ENCODE peak calls at places on chromosomes 7 and 10, in six cellular contexts. F is AG04450, T is SK-N-SH, L is heart right ventricle, M is HCT116, P is Panc1. A is an unnamed sample. For H3K27me3, the result is how much of the 10 kb centered on the place peaks cover.

GRCh38 chr10:63464402-63465292 is 1.1 kb downstream of the JMJD1C start:
- DNase-seq in M (no peak), T (peak), L (no peak), F (no peak), P (no peak), A (no peak)

GRCh38 chr10:73768881-73769280 is 13.0 kb upstream of the CHCHD1 start:
- DNase-seq in F (no peak), L (no peak), T (no peak), P (no peak), M (no peak), A (peak)

GRCh38 chr10:2477154-2477553 is 590.2 kb upstream of the PFKP start:
- DNase-seq in M (no peak), F (no peak), L (no peak), T (peak), P (no peak), A (peak)

GRCh38 chr7:27140108-27140842 is 3.2 kb downstream of the HOXA5 start:
- DNase-seq in L (no peak), F (no peak), M (no peak), P (no peak), T (no peak), A (no peak)

GRCh38 chr7:20276705-20277472 is 53.8 kb upstream of the ITGB8 start:
- DNase-seq in M (no peak), L (no peak), F (no peak), P (no peak), T (no peak), A (no peak)

GRCh38 chr7:130486963-130487324 is 4.9 kb upstream of the MEST start:
- DNase-seq in P (no peak), L (no peak), F (no peak), M (no peak), T (no peak), A (no peak)

GRCh38 chr7:6446977-6447588 is 671 bp downstream of the DAGLB start:
- DNase-seq in F (no peak), P (peak), M (peak), L (peak), T (peak), A (peak)

GRCh38 chr10:60446855-60447254 is 57.2 kb upstream of the ANK3 start:
- DNase-seq in M (no peak), T (no peak), P (no peak), L (no peak), F (no peak), A (no peak)

GRCh38 chr7:159105845-159106614 is 38.6 kb downstream of the VIPR2 start:
- DNase-seq in L (no peak), P (no peak), T (no peak), M (no peak), F (no peak), A (peak)

GRCh38 chr7:127783267-127783559 is 131.2 kb downstream of the SND1 start:
- DNase-seq in P (no peak), T (peak), M (no peak), F (no peak), L (no peak), A (no peak)

GRCh38 chr7:140242057-140243031 is 65.6 kb upstream of the KDM7A start:
- DNase-seq in T (peak), F (no peak), L (no peak), P (no peak), M (no peak), A (no peak)

GRCh38 chr10:98488669-98489430 is 42.1 kb upstream of the HPS1 start:
- DNase-seq in P (no peak), M (no peak), F (no peak), T (no peak), L (no peak), A (no peak)

GRCh38 chr7:128323489-128324362 is 20.0 kb downstream of the RBM28 start:
- DNase-seq in F (no peak), M (no peak), L (peak), P (no peak), T (no peak), A (no peak)

GRCh38 chr7:5408777-5409176 is 14.9 kb downstream of the TNRC18 start:
- DNase-seq in L (no peak), P (no peak), T (no peak), F (no peak), M (no peak), A (no peak)

GRCh38 chr10:14838582-14839304 is 637 bp downstream of the HSPA14 start:
- DNase-seq in F (no peak), T (peak), L (peak), M (no peak), P (no peak), A (peak)

GRCh38 chr10:49165259-49165658 is 22.9 kb downstream of the TMEM273 start:
- DNase-seq in M (no peak), F (no peak), P (no peak), T (no peak), L (no peak), A (no peak)

DNA sequence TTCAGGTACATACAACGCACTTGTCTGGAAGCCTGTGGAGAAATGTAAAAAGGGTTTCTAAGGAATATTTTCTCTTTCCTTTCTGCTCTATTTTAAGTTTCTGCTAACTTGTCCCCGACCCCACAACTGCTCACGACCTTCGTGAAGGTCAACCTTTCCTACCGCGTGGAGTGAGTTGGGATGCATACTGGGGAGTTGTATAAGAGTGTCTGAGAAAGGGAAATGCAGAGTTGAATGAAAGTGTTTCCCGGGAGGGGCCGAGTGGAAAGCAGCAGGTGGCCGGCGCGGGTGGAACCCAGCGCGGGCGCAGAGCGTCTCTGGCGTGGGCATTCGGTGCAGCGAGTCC is 17.9 kb upstream of the ACBD5 start:
- DNase-seq in T (no peak), F (no peak), L (no peak), M (no peak), P (no peak), A (no peak)
- H3K27me3 ChIP-seq in T (under half), F (under half), L (under half), M (under half), P (under half), A (under half)

GRCh38 chr10:23172429-23172828 is 19.7 kb upstream of the PTF1A start:
- DNase-seq in M (no peak), T (peak), F (no peak), P (no peak), L (no peak), A (peak)

GRCh38 chr10:23172846-23173548 is 19.1 kb upstream of the PTF1A start:
- DNase-seq in L (no peak), F (no peak), P (no peak), T (peak), M (no peak), A (peak)

GRCh38 chr10:23174075-23174973 is 17.8 kb upstream of the PTF1A start:
- DNase-seq in M (no peak), L (no peak), F (no peak), P (no peak), T (no peak), A (peak)

GRCh38 chr10:23174974-23175512 is 17.1 kb upstream of the PTF1A start:
- DNase-seq in P (no peak), F (no peak), M (no peak), L (no peak), T (no peak), A (peak)

DNA sequence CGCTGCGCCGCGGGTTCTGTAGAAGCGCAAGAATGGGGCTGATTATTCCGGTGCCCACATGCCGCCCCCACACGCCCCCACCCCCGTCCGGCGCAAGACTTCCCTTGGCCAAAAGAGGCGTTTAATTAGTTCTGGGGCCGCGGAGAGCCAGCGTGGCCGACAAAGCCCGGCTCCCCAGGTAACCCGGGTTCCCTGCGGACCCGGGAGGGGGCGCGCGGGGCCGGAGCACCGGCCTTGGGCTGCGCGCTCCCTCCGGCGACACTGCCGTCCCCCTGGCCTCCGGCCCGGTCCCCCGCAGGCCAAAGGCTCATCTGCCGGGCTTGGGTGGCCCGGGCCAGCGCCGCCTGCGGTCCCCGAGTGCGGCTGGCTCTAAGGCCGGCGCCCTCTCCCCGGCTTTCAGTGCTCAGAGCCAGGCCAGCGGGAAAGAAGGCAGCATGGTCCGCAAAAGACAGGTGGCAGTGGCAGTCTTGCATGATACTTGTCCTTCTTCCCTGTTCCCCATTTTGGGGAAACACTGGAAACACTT is 18.5 kb upstream of the PTF1A start:
- DNase-seq in L (no peak), F (no peak), P (no peak), T (peak), M (no peak), A (peak)
- H3K27me3 ChIP-seq in L (half or more), F (under half), P (under half), T (under half), M (under half), A (half or more)

DNA sequence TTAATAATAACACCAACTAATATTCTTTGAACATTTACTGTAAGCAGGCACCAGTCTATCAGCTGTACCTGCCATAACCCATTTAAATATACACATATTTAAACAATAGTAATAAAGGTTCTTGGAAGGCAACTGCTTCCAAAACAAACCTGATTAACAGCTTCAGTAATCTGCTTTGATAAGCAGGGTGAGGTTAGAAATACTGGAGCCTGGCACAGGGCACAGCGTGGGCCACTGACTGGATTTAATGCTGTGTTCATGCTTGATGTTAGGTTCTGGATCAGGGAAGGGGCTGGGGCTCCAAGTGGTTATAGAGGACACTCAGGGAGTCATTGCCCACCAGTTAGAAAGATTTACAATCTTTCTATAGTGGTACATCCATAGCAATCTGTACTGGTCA is 10.9 kb upstream of the C10orf120 start:
- DNase-seq in L (no peak), M (no peak), T (no peak), F (no peak), P (no peak), A (no peak)
- H3K27me3 ChIP-seq in L (under half), M (half or more), T (under half), F (under half), P (under half), A (under half)

GRCh38 chr7:30251708-30252329 is 32.6 kb upstream of the ZNRF2 start:
- DNase-seq in P (no peak), F (no peak), M (no peak), L (no peak), T (no peak), A (no peak)
- H3K27me3 ChIP-seq in P (under half), F (under half), M (under half), L (under half), T (under half), A (under half)

GRCh38 chr7:42210333-42210732 is 26.7 kb downstream of the GLI3 start:
- DNase-seq in T (no peak), L (no peak), M (no peak), F (no peak), P (no peak), A (no peak)
- H3K27me3 ChIP-seq in T (half or more), L (under half), M (under half), F (under half), P (under half), A (under half)

GRCh38 chr10:78148564-78148963 is 114.9 kb downstream of the RPS24 start:
- DNase-seq in T (peak), M (no peak), F (no peak), L (no peak), P (no peak), A (no peak)

GRCh38 chr10:78146200-78146599 is 112.5 kb downstream of the RPS24 start:
- DNase-seq in L (no peak), T (no peak), P (no peak), M (no peak), F (no peak), A (no peak)

GRCh38 chr10:78147202-78147601 is 113.5 kb downstream of the RPS24 start:
- DNase-seq in L (no peak), T (no peak), M (no peak), F (no peak), P (no peak), A (no peak)

GRCh38 chr10:78139336-78139735 is 105.7 kb downstream of the RPS24 start:
- DNase-seq in M (no peak), P (no peak), L (no peak), T (peak), F (no peak), A (peak)

DNA sequence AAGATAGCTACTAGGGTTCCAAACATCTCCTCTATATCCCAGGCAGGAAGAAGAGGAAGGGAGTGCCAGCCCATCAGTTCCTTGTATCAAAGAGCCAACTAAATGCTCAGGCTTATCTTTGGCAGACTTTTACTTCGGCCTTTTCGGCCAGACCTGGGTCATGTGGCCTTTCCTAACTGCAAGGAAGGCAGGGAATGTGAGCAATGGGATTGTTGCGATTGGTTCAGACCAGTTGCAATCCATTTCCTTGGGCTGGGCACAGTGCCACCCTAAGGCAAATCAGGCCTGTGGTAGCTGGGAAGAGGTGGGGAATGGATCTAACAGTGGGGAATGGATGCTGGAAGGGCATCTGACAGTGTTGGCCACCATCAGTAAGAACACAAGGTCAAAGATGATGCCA is 109.9 kb downstream of the RPS24 start:
- DNase-seq in F (no peak), P (no peak), L (no peak), T (no peak), M (no peak), A (no peak)
- H3K27me3 ChIP-seq in F (under half), P (under half), L (under half), T (under half), M (under half), A (under half)

GRCh38 chr10:131140606-131141005 is 170.9 kb downstream of the TCERG1L start:
- DNase-seq in P (no peak), M (no peak), L (no peak), F (no peak), T (no peak), A (no peak)
- H3K27me3 ChIP-seq in P (under half), M (under half), L (half or more), F (under half), T (under half), A (under half)